ENCODE peak calls at places on chromosome 11, in ten cellular contexts. E, J, O, R, V, K, I, U, W and G are unnamed samples.
A peak's percentile ranks its signal among the peaks of the same experiment; 100 is the strongest.

GRCh38 chr11:10414659-10415058 is 40.4 kb upstream of the AMPD3 start:
- DNase-seq in U (peak; percentile 65), O (peak; percentile 27), K (no peak), R (no peak), W (no peak), J (peak; percentile 37), E (no peak), V (no peak), I (no peak), G (peak; percentile 52)

GRCh38 chr11:2589538-2589934 is 110.3 kb downstream of the KCNQ1OT1 start:
- DNase-seq in K (no peak), I (peak; percentile 1), J (peak; percentile 4), W (no peak), U (no peak), V (peak; percentile 3), E (no peak), O (no peak), R (no peak), G (peak; percentile 7)

GRCh38 chr11:952406-953385 is 27.0 kb downstream of the AP2A2 start:
- DNase-seq in U (peak; percentile 81), R (peak; percentile 96), W (peak; percentile 38), O (no peak), K (no peak), E (no peak), I (no peak), V (peak; percentile 87), J (no peak), G (no peak)

GRCh38 chr11:103923473-103923931 is 112.9 kb upstream of the DDI1 start:
- DNase-seq in V (peak; percentile 67), K (no peak), I (no peak), E (no peak), R (peak; percentile 69), J (no peak), U (peak; percentile 58), W (peak; percentile 49), O (peak; percentile 7), G (no peak)

GRCh38 chr11:57307666-57308270 is 17.0 kb downstream of the TNKS1BP1 start:
- DNase-seq in J (no peak), O (no peak), E (no peak), K (no peak), I (no peak), W (no peak), U (no peak), R (no peak), V (no peak), G (no peak)

GRCh38 chr11:82895437-82896091 is 4.7 kb downstream of the PRCP start:
- DNase-seq in O (no peak), K (no peak), E (no peak), I (no peak), W (no peak), R (no peak), J (no peak), V (no peak), U (no peak), G (no peak)

GRCh38 chr11:1116666-1117390 is 40.9 kb upstream of the MUC5AC start:
- DNase-seq in O (no peak), K (no peak), W (no peak), V (no peak), J (no peak), R (no peak), U (no peak), I (no peak), E (no peak), G (no peak)

GRCh38 chr11:2380807-2381350 is 3.8 kb downstream of the CD81 start:
- DNase-seq in K (no peak), R (no peak), V (no peak), O (no peak), J (peak; percentile 74), E (no peak), W (no peak), I (no peak), U (no peak), G (peak; percentile 80)

GRCh38 chr11:66743271-66743968 is 14.4 kb upstream of the SPTBN2 start:
- DNase-seq in J (no peak), U (no peak), O (peak; percentile 37), R (peak; percentile 87), W (no peak), I (no peak), E (no peak), K (no peak), V (no peak), G (no peak)

GRCh38 chr11:1258401-1259075 is 35.7 kb downstream of the MUC5B start:
- DNase-seq in I (no peak), O (no peak), K (no peak), W (no peak), U (no peak), V (no peak), J (no peak), E (no peak), R (no peak), G (no peak)

GRCh38 chr11:63919267-63920125 is 2.5 kb upstream of the RCOR2 start:
- DNase-seq in I (peak; percentile 71), J (peak; percentile 75), W (peak; percentile 79), V (peak; percentile 53), K (no peak), R (no peak), U (no peak), O (peak; percentile 96), E (no peak), G (peak; percentile 76)

GRCh38 chr11:95140397-95141030 is 50.9 kb downstream of the ENDOD1 start:
- DNase-seq in U (peak; percentile 79), O (no peak), W (no peak), V (no peak), J (no peak), E (no peak), K (no peak), R (no peak), I (no peak), G (no peak)

GRCh38 chr11:13448876-13449275 is 14.1 kb downstream of the BTBD10 start:
- DNase-seq in V (no peak), I (no peak), R (no peak), J (peak; percentile 21), W (no peak), U (peak; percentile 44), O (no peak), K (no peak), E (no peak), G (peak; percentile 26)

GRCh38 chr11:87173185-87174039 is 135.7 kb downstream of the TMEM135 start:
- DNase-seq in R (peak; percentile 68), W (no peak), K (no peak), V (peak; percentile 49), O (no peak), U (peak; percentile 79), E (peak; percentile 20), I (no peak), J (no peak), G (no peak)

DNA sequence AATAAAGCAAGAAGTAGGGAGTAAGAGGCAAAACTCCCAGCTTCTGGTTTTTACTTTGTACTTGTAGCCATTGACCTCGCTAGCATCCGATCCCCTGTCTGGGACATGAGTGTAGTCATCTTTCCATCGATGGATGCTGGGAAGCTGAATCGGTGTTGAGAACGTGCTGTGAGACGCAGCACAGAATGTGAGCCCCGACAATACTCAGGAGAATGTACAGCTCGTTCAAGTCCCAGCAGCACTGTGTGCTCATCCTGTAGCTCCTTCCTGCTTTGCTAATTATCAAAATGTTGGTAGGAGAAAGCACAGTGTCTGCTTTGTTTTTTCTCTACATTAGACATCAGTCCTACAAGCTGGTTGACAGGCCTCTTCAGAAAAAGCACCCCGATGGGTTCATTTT is 56.6 kb downstream of the JAM3 start:
- DNase-seq in K (no peak), E (no peak), R (no peak), W (peak; percentile 9), J (no peak), I (no peak), V (no peak), O (no peak), U (peak; percentile 43), G (no peak)
- H3K4me1 ChIP-seq in K (no peaks in the 10 kb centered on the region), E (peaks cover 12% of the 10 kb centered on the region), R (no peaks in the 10 kb centered on the region), W (peaks cover 22% of the 10 kb centered on the region), J (peaks cover 60% of the 10 kb centered on the region), I (peaks cover 14% of the 10 kb centered on the region), V (peaks cover 12% of the 10 kb centered on the region), O (peaks cover 29% of the 10 kb centered on the region), U (peaks cover 26% of the 10 kb centered on the region), G (peaks cover 65% of the 10 kb centered on the region)

GRCh38 chr11:124762624-124763155 is 600 bp upstream of the ESAM start:
- DNase-seq in U (no peak), R (peak; percentile 14), J (peak; percentile 29), E (no peak), V (no peak), I (no peak), K (no peak), O (no peak), W (peak; percentile 44), G (no peak)

GRCh38 chr11:124760806-124761205 is 1.3 kb downstream of the ESAM start:
- DNase-seq in O (no peak), V (no peak), W (no peak), K (no peak), U (no peak), R (no peak), E (no peak), J (no peak), I (no peak), G (no peak)

GRCh38 chr11:124762077-124762623 is at the start of gene ESAM:
- DNase-seq in R (peak; percentile 17), K (peak; percentile 59), J (peak; percentile 74), E (no peak), O (peak; percentile 66), W (peak; percentile 42), I (no peak), U (no peak), V (peak; percentile 62), G (peak; percentile 59)

GRCh38 chr11:124761301-124762021 is 629 bp downstream of the ESAM start:
- DNase-seq in E (no peak), U (no peak), O (peak; percentile 62), I (no peak), R (no peak), W (no peak), K (no peak), J (peak; percentile 29), V (no peak), G (peak; percentile 37)

GRCh38 chr11:124763156-124763947 is 1.3 kb upstream of the ESAM start:
- DNase-seq in J (peak; percentile 88), K (peak; percentile 88), I (peak; percentile 87), R (peak; percentile 76), U (peak; percentile 50), O (peak; percentile 86), W (peak; percentile 88), E (no peak), V (peak; percentile 88), G (peak; percentile 88)
- TF ChIP-seq CTCF in J (peak; percentile 79), K (peak; percentile 68), I (peak; percentile 84), R (peak; percentile 62), U (peak; percentile 80), O (peak; percentile 74), W (peak; percentile 82), E (peak; percentile 96), V (peak; percentile 77), G (peak; percentile 81)

DNA sequence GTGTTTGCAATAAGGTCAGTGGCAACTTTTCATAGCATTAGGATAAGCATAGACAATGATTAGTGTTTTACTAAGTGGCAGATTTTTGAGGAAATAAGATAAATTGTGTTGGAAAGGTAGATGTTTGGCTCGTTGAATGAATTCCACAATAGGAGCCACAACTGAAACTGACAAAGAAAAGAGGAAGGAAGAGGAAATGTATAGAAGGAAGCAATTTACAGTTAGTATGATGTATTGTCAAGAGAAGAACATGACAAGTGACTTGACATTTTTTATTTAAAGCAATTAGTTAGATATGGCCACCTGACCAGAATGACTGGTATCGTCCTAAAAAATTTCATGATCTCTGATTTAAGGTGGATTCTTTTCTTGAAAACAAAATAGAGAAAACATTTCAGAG is 3.1 kb upstream of the RAG2 start:
- DNase-seq in E (no peak), J (no peak), K (no peak), U (no peak), R (no peak), W (no peak), I (no peak), O (no peak), V (no peak), G (no peak)
- H3K4me3 ChIP-seq in E (no peak overlapping the region), J (no peak overlapping the region), K (no peak overlapping the region), U (no peak overlapping the region), R (no peak overlapping the region), W (no peak overlapping the region), I (no peak overlapping the region), O (no peak overlapping the region), V (no peak overlapping the region), G (no peak overlapping the region)

GRCh38 chr11:107963091-107963490 is 34.8 kb downstream of the RAB39A start:
- DNase-seq in U (no peak), J (no peak), W (no peak), I (no peak), O (no peak), E (no peak), R (no peak), K (no peak), V (no peak), G (no peak)
- H3K4me1 ChIP-seq in U (no peaks in the 10 kb centered on the region), J (no peaks in the 10 kb centered on the region), W (no peaks in the 10 kb centered on the region), I (peaks cover 27% of the 10 kb centered on the region), O (no peaks in the 10 kb centered on the region), E (peaks cover 2% of the 10 kb centered on the region), R (no peaks in the 10 kb centered on the region), K (no peaks in the 10 kb centered on the region), V (no peaks in the 10 kb centered on the region), G (no peaks in the 10 kb centered on the region)